ENCODE peak calls at places on chromosomes 13 and 19, in seven cellular contexts. One of them, this sample, is unnamed.

GRCh38 chr13:25874907-25875306 is 176.9 kb downstream of the SHISA2 start:
- DNase-seq in neural progenitor cell: no peak
- DNase-seq in activated CD4-positive, alpha-beta T cell treated with anti-CD3 and anti-CD28 coated beads, Interleukin-2, amount 50 U/mL, for 4 hours: peak
- DNase-seq in WTC11: no peak
- DNase-seq in heart right ventricle: no peak
- DNase-seq in EH: no peak
- DNase-seq in left cardiac atrium: no peak
- DNase-seq in this sample: no peak

GRCh38 chr19:37306383-37306963 is 64.4 kb upstream of the ZNF527 start:
- DNase-seq in left cardiac atrium: no peak
- DNase-seq in WTC11: no peak
- DNase-seq in neural progenitor cell: no peak
- DNase-seq in activated CD4-positive, alpha-beta T cell treated with anti-CD3 and anti-CD28 coated beads, Interleukin-2, amount 50 U/mL, for 4 hours: no peak
- DNase-seq in heart right ventricle: no peak
- DNase-seq in EH: no peak
- DNase-seq in this sample: no peak

GRCh38 chr19:13959141-13959961 is 7.0 kb downstream of the DCAF15 start:
- DNase-seq in WTC11: no peak
- DNase-seq in heart right ventricle: no peak
- DNase-seq in neural progenitor cell: no peak
- DNase-seq in activated CD4-positive, alpha-beta T cell treated with anti-CD3 and anti-CD28 coated beads, Interleukin-2, amount 50 U/mL, for 4 hours: no peak
- DNase-seq in left cardiac atrium: no peak
- DNase-seq in EH: no peak
- DNase-seq in this sample: no peak

GRCh38 chr19:4700573-4700970 is 23.1 kb downstream of the DPP9 start:
- DNase-seq in heart right ventricle: no peak
- DNase-seq in left cardiac atrium: no peak
- DNase-seq in WTC11: peak
- DNase-seq in activated CD4-positive, alpha-beta T cell treated with anti-CD3 and anti-CD28 coated beads, Interleukin-2, amount 50 U/mL, for 4 hours: no peak
- DNase-seq in neural progenitor cell: no peak
- DNase-seq in EH: no peak
- DNase-seq in this sample: no peak

GRCh38 chr13:101085551-101085950 is 330.8 kb downstream of the NALCN start:
- DNase-seq in WTC11: no peak
- DNase-seq in heart right ventricle: no peak
- DNase-seq in EH: no peak
- DNase-seq in activated CD4-positive, alpha-beta T cell treated with anti-CD3 and anti-CD28 coated beads, Interleukin-2, amount 50 U/mL, for 4 hours: no peak
- DNase-seq in neural progenitor cell: no peak
- DNase-seq in left cardiac atrium: no peak
- DNase-seq in this sample: no peak

GRCh38 chr19:51372649-51373504 is at the start of gene NKG7:
- DNase-seq in activated CD4-positive, alpha-beta T cell treated with anti-CD3 and anti-CD28 coated beads, Interleukin-2, amount 50 U/mL, for 4 hours: peak
- DNase-seq in WTC11: no peak
- DNase-seq in left cardiac atrium: no peak
- DNase-seq in neural progenitor cell: no peak
- DNase-seq in EH: no peak
- DNase-seq in heart right ventricle: no peak
- DNase-seq in this sample: no peak

GRCh38 chr19:46861691-46862503 is 1.1 kb downstream of the ARHGAP35 start:
- DNase-seq in activated CD4-positive, alpha-beta T cell treated with anti-CD3 and anti-CD28 coated beads, Interleukin-2, amount 50 U/mL, for 4 hours: no peak
- DNase-seq in left cardiac atrium: no peak
- DNase-seq in EH: peak
- DNase-seq in heart right ventricle: no peak
- DNase-seq in WTC11: peak
- DNase-seq in neural progenitor cell: peak
- DNase-seq in this sample: peak

GRCh38 chr19:11025445-11025844 is 63.8 kb upstream of the LDLR start:
- DNase-seq in left cardiac atrium: no peak
- DNase-seq in activated CD4-positive, alpha-beta T cell treated with anti-CD3 and anti-CD28 coated beads, Interleukin-2, amount 50 U/mL, for 4 hours: no peak
- DNase-seq in neural progenitor cell: no peak
- DNase-seq in WTC11: no peak
- DNase-seq in heart right ventricle: no peak
- DNase-seq in EH: no peak
- DNase-seq in this sample: no peak

GRCh38 chr13:92460479-92460878 is 766.1 kb upstream of the GPC6 start:
- DNase-seq in neural progenitor cell: no peak
- DNase-seq in heart right ventricle: no peak
- DNase-seq in WTC11: no peak
- DNase-seq in activated CD4-positive, alpha-beta T cell treated with anti-CD3 and anti-CD28 coated beads, Interleukin-2, amount 50 U/mL, for 4 hours: no peak
- DNase-seq in EH: no peak
- DNase-seq in left cardiac atrium: no peak
- DNase-seq in this sample: no peak

GRCh38 chr13:60351816-60352215 is 45.2 kb upstream of the TDRD3 start:
- DNase-seq in EH: peak
- DNase-seq in neural progenitor cell: no peak
- DNase-seq in left cardiac atrium: no peak
- DNase-seq in WTC11: no peak
- DNase-seq in activated CD4-positive, alpha-beta T cell treated with anti-CD3 and anti-CD28 coated beads, Interleukin-2, amount 50 U/mL, for 4 hours: no peak
- DNase-seq in heart right ventricle: no peak
- DNase-seq in this sample: no peak